ENCODE peak calls at places on chromosomes 11 and 22, in ten cellular contexts. L, V, F, M, C, A, J, B, W and T are unnamed samples.

GRCh38 chr22:17120281-17120680 is 879 bp downstream of the TMEM121B start:
- DNase-seq in L (peak; percentile 55), V (peak; percentile 71), F (peak; percentile 83), M (peak; percentile 93), C (no peak), A (peak; percentile 93), J (peak; percentile 82), B (peak; percentile 12), W (no peak), T (peak; percentile 73)

GRCh38 chr22:20436309-20437252 is 1.0 kb downstream of the SCARF2 start:
- DNase-seq in L (no peak), V (peak; percentile 90), F (peak; percentile 84), M (peak; percentile 74), C (no peak), A (peak; percentile 72), J (peak; percentile 59), B (no peak), W (no peak), T (peak; percentile 61)

GRCh38 chr22:24681236-24681635 is 78.2 kb downstream of the GGT1 start:
- DNase-seq in L (no peak), V (no peak), F (no peak), M (no peak), C (no peak), A (no peak), J (no peak), B (no peak), W (no peak), T (no peak)

GRCh38 chr11:28964811-28965210 is 856.6 kb downstream of the METTL15 start:
- DNase-seq in L (no peak), V (no peak), F (no peak), M (no peak), C (no peak), A (no peak), J (no peak), B (no peak), W (no peak), T (no peak)

GRCh38 chr22:28766628-28767027 is 5.9 kb upstream of the CCDC117 start:
- DNase-seq in L (no peak), V (no peak), F (no peak), M (no peak), C (no peak), A (no peak), J (no peak), B (no peak), W (no peak), T (no peak)

GRCh38 chr11:72236774-72237111 is 7.2 kb downstream of the PHOX2A start:
- DNase-seq in L (no peak), V (no peak), F (no peak), M (no peak), C (no peak), A (no peak), J (no peak), B (no peak), W (no peak), T (no peak)

GRCh38 chr11:13290221-13290980 is 12.8 kb downstream of the BMAL1 start:
- DNase-seq in L (no peak), V (no peak), F (no peak), M (no peak), C (no peak), A (no peak), J (no peak), B (no peak), W (no peak), T (no peak)

GRCh38 chr11:73478737-73479347 is 102.6 kb downstream of the RELT start:
- DNase-seq in L (no peak), V (peak; percentile 45), F (no peak), M (peak; percentile 38), C (peak; percentile 26), A (no peak), J (no peak), B (no peak), W (no peak), T (peak; percentile 63)

GRCh38 chr22:44638966-44639739 is 62.9 kb upstream of the PRR5 start:
- DNase-seq in L (no peak), V (peak; percentile 65), F (peak; percentile 67), M (no peak), C (no peak), A (no peak), J (no peak), B (no peak), W (no peak), T (no peak)

GRCh38 chr11:87063982-87064381 is 26.2 kb downstream of the TMEM135 start:
- DNase-seq in L (no peak), V (no peak), F (no peak), M (no peak), C (no peak), A (no peak), J (no peak), B (no peak), W (no peak), T (no peak)

GRCh38 chr22:47201996-47202818 is 439.8 kb downstream of the TBC1D22A start:
- DNase-seq in L (no peak), V (no peak), F (peak; percentile 76), M (no peak), C (no peak), A (peak; percentile 16), J (peak; percentile 46), B (no peak), W (no peak), T (no peak)

GRCh38 chr11:6354651-6355485 is 34.6 kb upstream of the CAVIN3 start:
- DNase-seq in L (no peak), V (no peak), F (no peak), M (no peak), C (no peak), A (no peak), J (no peak), B (no peak), W (no peak), T (peak; percentile 16)

GRCh38 chr11:76644591-76644990 is 26.0 kb downstream of the LRRC32 start:
- DNase-seq in L (no peak), V (no peak), F (no peak), M (no peak), C (no peak), A (no peak), J (no peak), B (no peak), W (no peak), T (no peak)

GRCh38 chr11:15286465-15286864 is 171.7 kb downstream of the INSC start:
- DNase-seq in L (no peak), V (no peak), F (no peak), M (no peak), C (no peak), A (no peak), J (no peak), B (no peak), W (no peak), T (no peak)

GRCh38 chr11:84824624-84825023 is 802.5 kb downstream of the DLG2 start:
- DNase-seq in L (no peak), V (no peak), F (no peak), M (peak; percentile 22), C (no peak), A (no peak), J (no peak), B (no peak), W (no peak), T (no peak)

GRCh38 chr22:17896552-17896951 is 122.3 kb upstream of the BID start:
- DNase-seq in L (peak; percentile 36), V (peak; percentile 49), F (no peak), M (peak; percentile 51), C (no peak), A (peak; percentile 69), J (peak; percentile 89), B (no peak), W (no peak), T (peak; percentile 50)

DNA sequence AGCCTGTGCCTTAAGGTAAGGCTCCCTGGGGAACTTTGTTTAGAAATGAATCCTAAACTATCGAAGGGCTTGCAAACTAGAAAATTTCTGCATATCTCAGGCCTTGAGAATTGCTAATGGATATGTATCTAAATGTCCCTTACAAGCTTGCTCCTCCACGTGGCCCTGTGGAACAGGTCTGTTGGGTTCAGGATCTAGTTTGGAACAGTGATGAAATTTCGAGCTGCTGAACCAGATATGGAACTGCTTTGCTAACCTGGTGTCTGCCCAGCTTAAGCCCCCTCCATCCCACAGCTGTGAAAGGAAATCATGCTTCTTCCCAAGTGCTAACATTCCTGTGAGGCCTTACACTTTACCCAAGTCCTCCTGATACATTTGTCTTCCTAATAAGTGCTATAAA is 11.6 kb downstream of the SREBF2 start:
- DNase-seq in L (peak; percentile 88), V (no peak), F (no peak), M (no peak), C (no peak), A (no peak), J (no peak), B (no peak), W (no peak), T (peak; percentile 88)
- H3K4me1 ChIP-seq in L (peaks cover 21% of the 10 kb centered on the region), V (no peaks in the 10 kb centered on the region), F (peaks cover 29% of the 10 kb centered on the region), M (peaks cover 48% of the 10 kb centered on the region), C (peaks cover 29% of the 10 kb centered on the region), A (peaks cover 11% of the 10 kb centered on the region), J (peaks cover 43% of the 10 kb centered on the region), B (peaks cover 4% of the 10 kb centered on the region), W (peaks cover 4% of the 10 kb centered on the region), T (peaks cover 84% of the 10 kb centered on the region)

GRCh38 chr11:67279589-67280340 is 9.3 kb upstream of the ANKRD13D start:
- DNase-seq in L (no peak), V (no peak), F (peak; percentile 74), M (no peak), C (no peak), A (no peak), J (peak; percentile 43), B (no peak), W (no peak), T (no peak)
- H3K4me3 ChIP-seq in L (no peak overlapping the region), V (no peak overlapping the region), F (no peak overlapping the region), M (no peak overlapping the region), C (no peak overlapping the region), A (no peak overlapping the region), J (no peak overlapping the region), B (no peak overlapping the region), W (no peak overlapping the region), T (no peak overlapping the region)

GRCh38 chr11:130388607-130389205 is 39.7 kb downstream of the ADAMTS8 start:
- DNase-seq in L (no peak), V (no peak), F (no peak), M (no peak), C (no peak), A (no peak), J (no peak), B (no peak), W (no peak), T (no peak)
- H3K4me1 ChIP-seq in L (no peaks in the 10 kb centered on the region), V (no peaks in the 10 kb centered on the region), F (peaks cover 4% of the 10 kb centered on the region), M (peaks cover 6% of the 10 kb centered on the region), C (no peaks in the 10 kb centered on the region), A (peaks cover 3% of the 10 kb centered on the region), J (peaks cover 16% of the 10 kb centered on the region), B (no peaks in the 10 kb centered on the region), W (peaks cover 6% of the 10 kb centered on the region), T (peaks cover 9% of the 10 kb centered on the region)

DNA sequence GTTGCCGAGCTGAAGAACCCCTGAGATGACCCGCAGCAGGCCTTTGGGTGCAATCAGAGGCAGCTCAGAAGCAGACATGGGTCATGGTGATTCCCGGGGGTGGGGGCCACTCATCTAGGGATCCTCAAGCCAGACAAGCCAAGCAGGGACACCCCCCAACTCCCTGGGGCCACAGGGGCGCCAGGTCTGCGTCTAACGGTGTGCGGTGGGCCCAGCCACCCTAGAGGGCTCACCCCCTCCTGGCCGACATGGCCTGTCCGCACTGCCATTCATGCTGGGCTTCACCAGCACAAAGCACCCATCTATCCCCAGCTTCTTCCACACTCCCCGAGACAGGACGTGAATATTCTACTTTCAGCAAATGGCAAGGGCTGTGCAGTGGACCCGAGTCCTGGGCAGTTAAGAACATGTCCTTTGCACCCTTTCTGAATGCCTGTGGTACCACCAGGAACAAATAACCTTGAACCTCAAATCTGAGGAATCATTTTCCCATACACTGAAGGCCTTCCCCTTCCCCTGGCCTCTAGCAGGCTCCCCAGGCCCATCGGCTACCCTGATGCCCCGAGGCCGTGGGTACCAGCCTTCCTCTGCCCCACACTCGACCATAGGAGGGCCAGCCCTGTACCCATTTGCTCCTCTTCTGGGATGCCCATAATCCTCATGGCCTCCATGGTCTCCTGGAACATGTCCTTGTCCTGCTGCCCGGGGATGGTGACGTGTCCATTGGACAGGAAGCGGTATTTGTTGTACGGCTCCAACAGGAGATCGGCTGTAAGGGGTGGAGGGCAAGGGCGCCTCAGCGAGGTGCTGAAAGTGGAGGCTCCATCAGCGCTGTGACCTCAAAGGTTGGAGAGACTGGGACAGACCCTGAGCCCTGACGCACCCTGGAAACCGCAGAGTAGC is 66.9 kb downstream of the APOL1 start:
- DNase-seq in L (no peak), V (no peak), F (peak; percentile 74), M (no peak), C (no peak), A (no peak), J (no peak), B (no peak), W (no peak), T (no peak)
- H3K4me3 ChIP-seq in L (no peak overlapping the region), V (no peak overlapping the region), F (no peak overlapping the region), M (no peak overlapping the region), C (no peak overlapping the region), A (no peak overlapping the region), J (no peak overlapping the region), B (no peak overlapping the region), W (no peak overlapping the region), T (no peak overlapping the region)